ENCODE peak calls at places on chromosomes 7 and 10, in six cellular contexts. W is body of pancreas; K is C1 segment of cervical spinal cord; U is left cardiac atrium; A is activated naive CD4-positive, alpha-beta T cell treated with anti-CD3 and anti-CD28 coated beads, Interleukin-2, amount 10 ng/mL, durations not matched to agents 7 days and 5 days; G is KG1. L is an unnamed sample.

GRCh38 chr10:18607979-18608378 is 43.4 kb downstream of the NSUN6 start:
- DNase-seq in W (no peak), K (no peak), U (no peak), A (no peak), G (no peak), L (no peak)

GRCh38 chr7:113582471-113582870 is 336.3 kb downstream of the PPP1R3A start:
- DNase-seq in W (no peak), K (no peak), U (no peak), A (no peak), G (no peak), L (no peak)

GRCh38 chr7:100865971-100866720 is 1.0 kb upstream of the TRIP6 start:
- DNase-seq in W (peak), K (peak), U (peak), A (peak), G (no peak), L (peak)

GRCh38 chr7:73448609-73449008 is 15.0 kb downstream of the FZD9 start:
- DNase-seq in W (no peak), K (no peak), U (no peak), A (no peak), G (no peak), L (no peak)

GRCh38 chr10:53403688-53404087 is 631.1 kb upstream of the MBL2 start:
- DNase-seq in W (peak), K (no peak), U (peak), A (no peak), G (no peak), L (no peak)

GRCh38 chr10:88707429-88708110 is 1.5 kb downstream of the LIPK start:
- DNase-seq in W (no peak), K (no peak), U (no peak), A (no peak), G (no peak), L (no peak)

GRCh38 chr7:5470721-5471311 is 47.2 kb upstream of the TNRC18 start:
- DNase-seq in W (no peak), K (no peak), U (peak), A (no peak), G (no peak), L (no peak)

GRCh38 chr10:78991187-78991586 is 77.6 kb upstream of the ZMIZ1 start:
- DNase-seq in W (no peak), K (no peak), U (no peak), A (no peak), G (no peak), L (no peak)

GRCh38 chr10:28774051-28774995 is 97.0 kb downstream of the BAMBI start:
- DNase-seq in W (no peak), K (no peak), U (no peak), A (no peak), G (no peak), L (no peak)

GRCh38 chr7:30412810-30413504 is 65.6 kb downstream of the NOD1 start:
- DNase-seq in W (peak), K (peak), U (no peak), A (no peak), G (no peak), L (peak)

GRCh38 chr10:130045091-130045652 is 65.5 kb downstream of the C10orf143 start:
- DNase-seq in W (peak), K (no peak), U (no peak), A (no peak), G (no peak), L (peak)

GRCh38 chr7:19112290-19113000 is 5.0 kb downstream of the TWIST1 start:
- DNase-seq in W (no peak), K (no peak), U (peak), A (no peak), G (no peak), L (no peak)

GRCh38 chr10:46094931-46095755 is 49.1 kb upstream of the MSMB start:
- DNase-seq in W (no peak), K (no peak), U (no peak), A (peak), G (no peak), L (no peak)

GRCh38 chr7:149719050-149719899 is 54.1 kb downstream of the ZNF467 start:
- DNase-seq in W (no peak), K (no peak), U (no peak), A (no peak), G (no peak), L (no peak)

L was measured in NCI-H446.